ENCODE peak calls at places on chromosomes 7 and 10, in four cellular contexts. T is esophagus squamous epithelium, Z is activated gamma-delta T cell, V is fibroblast of mammary gland. B is an unnamed sample.

GRCh38 chr10:132953428-132953827 is 11.1 kb upstream of the CFAP46 start:
- DNase-seq in T (no peak), Z (no peak), V (no peak), B (no peak)

GRCh38 chr7:14504134-14504533 is 398.4 kb downstream of the DGKB start:
- DNase-seq in T (no peak), Z (no peak), V (no peak), B (no peak)

GRCh38 chr10:124345521-124345920 is 73.2 kb downstream of the OAT start:
- DNase-seq in T (no peak), Z (no peak), V (no peak), B (no peak)

GRCh38 chr10:29120216-29120615 is 168.7 kb upstream of the LYZL1 start:
- DNase-seq in T (no peak), Z (no peak), V (peak), B (no peak)

GRCh38 chr10:96124230-96125141 is 5.6 kb upstream of the ZNF518A start:
- DNase-seq in T (no peak), Z (no peak), V (peak), B (no peak)

GRCh38 chr7:158863611-158864506 is 7.5 kb downstream of the DYNC2I1 start:
- DNase-seq in T (no peak), Z (no peak), V (peak), B (peak)

GRCh38 chr10:33067481-33067880 is 109.5 kb upstream of the ITGB1 start:
- DNase-seq in T (no peak), Z (no peak), V (no peak), B (no peak)

GRCh38 chr10:1148855-1149620 is 92.9 kb downstream of the WDR37 start:
- DNase-seq in T (no peak), Z (no peak), V (no peak), B (no peak)

GRCh38 chr10:79981673-79982485 is 33.0 kb upstream of the SFTPD start:
- DNase-seq in T (no peak), Z (no peak), V (peak), B (no peak)

GRCh38 chr7:46756256-46756655 is 825.7 kb downstream of the TNS3 start:
- DNase-seq in T (no peak), Z (no peak), V (no peak), B (no peak)

B was measured in thoracic aorta.